ENCODE peak calls at places on chromosomes 12 and 14, in four cellular contexts. One of them, this sample, is unnamed.

GRCh38 chr12:65725376-65725775 is 98.9 kb upstream of the HMGA2 start:
- DNase-seq in transverse colon: no peak
- DNase-seq in IMR-90: peak; percentile 46
- DNase-seq in astrocyte: peak; percentile 47
- DNase-seq in this sample: no peak

GRCh38 chr12:54653025-54653424 is 4.9 kb upstream of the DCD start:
- DNase-seq in transverse colon: no peak
- DNase-seq in IMR-90: no peak
- DNase-seq in astrocyte: no peak
- DNase-seq in this sample: no peak

GRCh38 chr12:40287369-40287975 is 62.7 kb downstream of the LRRK2 start:
- DNase-seq in transverse colon: no peak
- DNase-seq in IMR-90: no peak
- DNase-seq in astrocyte: no peak
- DNase-seq in this sample: no peak

GRCh38 chr14:91372680-91373495 is 44.7 kb downstream of the CCDC88C start:
- DNase-seq in transverse colon: peak; percentile 55
- DNase-seq in IMR-90: no peak
- DNase-seq in astrocyte: no peak
- DNase-seq in this sample: no peak

GRCh38 chr12:16229676-16230075 is 47.8 kb downstream of the SLC15A5 start:
- DNase-seq in transverse colon: no peak
- DNase-seq in IMR-90: no peak
- DNase-seq in astrocyte: no peak
- DNase-seq in this sample: no peak

GRCh38 chr12:124869011-124869665 is 5.5 kb upstream of the SCARB1 start:
- DNase-seq in transverse colon: no peak
- DNase-seq in IMR-90: no peak
- DNase-seq in astrocyte: no peak
- DNase-seq in this sample: no peak

GRCh38 chr12:127619869-127620769 is 646.9 kb upstream of the TMEM132C start:
- DNase-seq in transverse colon: no peak
- DNase-seq in IMR-90: no peak
- DNase-seq in astrocyte: no peak
- DNase-seq in this sample: no peak

GRCh38 chr12:122888232-122888752 is 7.6 kb downstream of the VPS37B start:
- DNase-seq in transverse colon: peak; percentile 78
- DNase-seq in IMR-90: peak; percentile 69
- DNase-seq in astrocyte: peak; percentile 77
- DNase-seq in this sample: peak; percentile 70

GRCh38 chr14:91371011-91371989 is 46.3 kb downstream of the CCDC88C start:
- DNase-seq in transverse colon: no peak
- DNase-seq in IMR-90: no peak
- DNase-seq in astrocyte: no peak
- DNase-seq in this sample: no peak

GRCh38 chr12:78562358-78563205 is 302.0 kb upstream of the SYT1 start:
- DNase-seq in transverse colon: no peak
- DNase-seq in IMR-90: peak; percentile 2
- DNase-seq in astrocyte: no peak
- DNase-seq in this sample: no peak

GRCh38 chr14:33862261-33862802 is 88.5 kb downstream of the EGLN3 start:
- DNase-seq in transverse colon: no peak
- DNase-seq in IMR-90: no peak
- DNase-seq in astrocyte: no peak
- DNase-seq in this sample: no peak

GRCh38 chr14:75928587-75929230 is 53.1 kb downstream of the TGFB3 start:
- DNase-seq in transverse colon: no peak
- DNase-seq in IMR-90: peak; percentile 8
- DNase-seq in astrocyte: no peak
- DNase-seq in this sample: no peak

GRCh38 chr12:39912211-39912980 is 193.5 kb downstream of the SLC2A13 start:
- DNase-seq in transverse colon: peak; percentile 86
- DNase-seq in IMR-90: no peak
- DNase-seq in astrocyte: no peak
- DNase-seq in this sample: peak; percentile 93

DNA sequence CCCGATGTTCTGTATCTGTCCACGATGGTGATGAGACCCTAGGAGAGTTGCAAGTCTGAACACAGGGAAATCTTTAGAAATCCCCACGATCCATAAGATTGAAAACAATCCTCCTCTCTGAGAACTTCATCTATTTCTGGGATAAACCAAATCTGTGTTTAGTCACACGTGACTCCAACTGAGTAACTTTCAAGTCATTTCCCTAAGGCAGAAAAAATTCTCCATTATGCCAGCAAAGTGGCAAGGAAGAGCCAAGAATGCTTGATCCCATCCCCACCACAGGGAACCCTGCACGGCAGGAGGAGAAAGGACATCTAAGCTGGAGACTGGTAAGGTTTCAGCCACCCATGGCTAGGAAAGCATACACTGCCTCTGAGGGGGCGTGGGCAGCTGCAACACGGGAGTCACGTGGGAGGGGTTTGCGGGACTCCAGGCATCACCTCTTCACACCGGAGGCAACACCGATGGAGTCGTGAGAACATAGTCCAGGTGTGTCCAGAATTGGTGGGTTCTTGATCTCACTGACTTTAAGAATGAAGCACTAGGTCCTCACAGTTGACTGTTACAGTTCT is 2.9 kb upstream of the SIVA1 start:
- DNase-seq in transverse colon: no peak
- DNase-seq in IMR-90: peak; percentile 48
- DNase-seq in astrocyte: no peak
- DNase-seq in this sample: peak; percentile 39
- H3K4me1 ChIP-seq in transverse colon: peaks cover 49% of the 10 kb centered on the region
- H3K4me1 ChIP-seq in IMR-90: peaks cover 33% of the 10 kb centered on the region
- H3K4me1 ChIP-seq in astrocyte: peaks cover 21% of the 10 kb centered on the region
- H3K4me1 ChIP-seq in this sample: peaks cover 49% of the 10 kb centered on the region

GRCh38 chr12:50564240-50564947 is 59.6 kb downstream of the DIP2B start:
- DNase-seq in transverse colon: no peak
- DNase-seq in IMR-90: no peak
- DNase-seq in astrocyte: no peak
- DNase-seq in this sample: no peak

GRCh38 chr12:50562485-50563433 is 58.0 kb downstream of the DIP2B start:
- DNase-seq in transverse colon: no peak
- DNase-seq in IMR-90: no peak
- DNase-seq in astrocyte: no peak
- DNase-seq in this sample: no peak

GRCh38 chr12:50566066-50566465 is 61.3 kb downstream of the DIP2B start:
- DNase-seq in transverse colon: no peak
- DNase-seq in IMR-90: no peak
- DNase-seq in astrocyte: no peak
- DNase-seq in this sample: no peak

GRCh38 chr12:50564948-50565297 is 60.1 kb downstream of the DIP2B start:
- DNase-seq in transverse colon: no peak
- DNase-seq in IMR-90: no peak
- DNase-seq in astrocyte: no peak
- DNase-seq in this sample: no peak

GRCh38 chr12:50563434-50563787 is 58.6 kb downstream of the DIP2B start:
- DNase-seq in transverse colon: no peak
- DNase-seq in IMR-90: no peak
- DNase-seq in astrocyte: no peak
- DNase-seq in this sample: no peak
- H3K4me1 ChIP-seq in transverse colon: peaks cover 18% of the 10 kb centered on the region
- H3K4me1 ChIP-seq in IMR-90: peaks cover 5% of the 10 kb centered on the region
- H3K4me1 ChIP-seq in astrocyte: peaks cover 6% of the 10 kb centered on the region
- H3K4me1 ChIP-seq in this sample: peaks cover 13% of the 10 kb centered on the region

DNA sequence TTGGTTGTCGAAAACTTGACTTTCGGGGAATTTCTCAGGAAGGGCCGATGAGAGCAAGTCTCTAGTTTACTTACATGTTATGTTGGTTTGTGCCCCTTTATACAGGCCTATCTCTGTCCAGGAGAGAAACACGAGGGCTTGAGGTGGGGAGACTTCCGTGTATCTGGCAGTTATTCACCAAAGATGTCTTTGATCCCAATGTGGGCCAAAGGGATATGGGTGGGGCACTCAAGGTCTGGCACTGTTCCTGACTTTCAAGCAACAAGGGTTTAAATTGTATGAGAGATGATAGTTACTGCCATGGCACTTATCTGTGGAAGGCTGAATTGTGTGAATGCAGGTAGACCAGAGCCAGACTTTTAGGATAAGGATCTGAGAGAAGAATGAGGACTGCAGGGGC is 137.2 kb upstream of the DHRS4 start:
- DNase-seq in transverse colon: peak; percentile 28
- DNase-seq in IMR-90: no peak
- DNase-seq in astrocyte: no peak
- DNase-seq in this sample: peak; percentile 29
- H3K4me1 ChIP-seq in transverse colon: no peaks in the 10 kb centered on the region
- H3K4me1 ChIP-seq in IMR-90: no peaks in the 10 kb centered on the region
- H3K4me1 ChIP-seq in astrocyte: no peaks in the 10 kb centered on the region
- H3K4me1 ChIP-seq in this sample: peaks cover 8% of the 10 kb centered on the region

GRCh38 chr12:45989277-45989856 is 1.0 kb downstream of the SCAF11 start:
- DNase-seq in transverse colon: no peak
- DNase-seq in IMR-90: peak; percentile 26
- DNase-seq in astrocyte: peak; percentile 27
- DNase-seq in this sample: no peak

GRCh38 chr12:45987339-45987726 is 3.0 kb downstream of the SCAF11 start:
- DNase-seq in transverse colon: no peak
- DNase-seq in IMR-90: no peak
- DNase-seq in astrocyte: no peak
- DNase-seq in this sample: no peak

GRCh38 chr12:45988259-45988658 is 2.1 kb downstream of the SCAF11 start:
- DNase-seq in transverse colon: no peak
- DNase-seq in IMR-90: peak; percentile 82
- DNase-seq in astrocyte: peak; percentile 40
- DNase-seq in this sample: no peak

GRCh38 chr12:45989857-45990467 is 412 bp downstream of the SCAF11 start:
- DNase-seq in transverse colon: peak; percentile 81
- DNase-seq in IMR-90: peak; percentile 47
- DNase-seq in astrocyte: peak; percentile 39
- DNase-seq in this sample: peak; percentile 85

GRCh38 chr12:45986646-45987338 is 3.6 kb downstream of the SCAF11 start:
- DNase-seq in transverse colon: no peak
- DNase-seq in IMR-90: no peak
- DNase-seq in astrocyte: no peak
- DNase-seq in this sample: no peak
- H3K4me1 ChIP-seq in transverse colon: peaks cover 31% of the 10 kb centered on the region
- H3K4me1 ChIP-seq in IMR-90: peaks cover 3% of the 10 kb centered on the region
- H3K4me1 ChIP-seq in astrocyte: peaks cover 20% of the 10 kb centered on the region
- H3K4me1 ChIP-seq in this sample: peaks cover 35% of the 10 kb centered on the region

GRCh38 chr12:6346235-6346832 is 4.5 kb upstream of the TNFRSF1A start:
- DNase-seq in transverse colon: no peak
- DNase-seq in IMR-90: no peak
- DNase-seq in astrocyte: no peak
- DNase-seq in this sample: no peak
- H3K4me1 ChIP-seq in transverse colon: peaks cover 25% of the 10 kb centered on the region
- H3K4me1 ChIP-seq in IMR-90: peaks cover 23% of the 10 kb centered on the region
- H3K4me1 ChIP-seq in astrocyte: peaks cover 23% of the 10 kb centered on the region
- H3K4me1 ChIP-seq in this sample: peaks cover 13% of the 10 kb centered on the region

GRCh38 chr12:178715-179109 is 35.2 kb downstream of the SLC6A12 start:
- DNase-seq in transverse colon: no peak
- DNase-seq in IMR-90: no peak
- DNase-seq in astrocyte: no peak
- DNase-seq in this sample: no peak
- H3K4me1 ChIP-seq in transverse colon: peaks cover 9% of the 10 kb centered on the region
- H3K4me1 ChIP-seq in IMR-90: peaks cover 29% of the 10 kb centered on the region
- H3K4me1 ChIP-seq in astrocyte: peaks cover 43% of the 10 kb centered on the region
- H3K4me1 ChIP-seq in this sample: no peaks in the 10 kb centered on the region

DNA sequence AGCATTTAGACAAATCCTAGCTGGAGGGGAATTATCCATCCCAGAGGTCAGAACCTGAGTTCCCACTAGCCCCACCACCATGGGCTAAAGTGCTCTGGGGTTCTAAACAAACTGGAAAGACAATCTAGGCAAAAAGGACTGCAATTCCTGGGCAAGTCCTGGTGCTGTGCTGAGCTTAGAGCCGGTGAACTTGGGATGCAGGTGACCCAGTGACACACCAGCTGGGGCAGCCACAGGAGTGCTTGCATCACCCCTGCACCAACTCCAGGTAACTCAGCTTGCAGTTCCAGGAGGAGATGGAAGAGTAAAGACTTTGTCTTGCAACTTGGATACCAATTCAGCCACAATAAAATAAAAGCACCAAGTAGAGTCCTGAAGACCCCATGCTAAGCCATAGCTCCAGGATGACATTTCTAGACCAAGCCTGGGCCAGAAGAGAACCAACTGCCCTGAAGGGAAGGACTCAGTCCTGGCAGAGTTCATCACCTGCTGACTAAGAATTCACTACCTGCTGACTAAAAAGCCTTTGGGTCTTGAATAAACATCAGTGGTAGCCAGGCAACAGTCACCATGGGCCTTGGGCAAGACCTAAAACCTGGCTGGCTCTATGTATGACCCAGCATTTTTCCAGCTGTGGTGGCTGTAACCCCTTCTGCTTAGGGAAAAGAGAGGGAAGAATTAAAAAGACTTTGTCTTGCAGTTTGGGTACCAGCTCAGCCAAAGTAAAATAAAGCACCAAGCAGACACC is 223.4 kb upstream of the DIO2 start:
- DNase-seq in transverse colon: no peak
- DNase-seq in IMR-90: peak; percentile 45
- DNase-seq in astrocyte: no peak
- DNase-seq in this sample: no peak
- H3K4me1 ChIP-seq in transverse colon: no peaks in the 10 kb centered on the region
- H3K4me1 ChIP-seq in IMR-90: no peaks in the 10 kb centered on the region
- H3K4me1 ChIP-seq in astrocyte: no peaks in the 10 kb centered on the region
- H3K4me1 ChIP-seq in this sample: no peaks in the 10 kb centered on the region